ENCODE peak calls at places on chromosomes 2 and 18, in five cellular contexts. One of them, this sample, is unnamed.

GRCh38 chr2:169301596-169302330 is 60.6 kb downstream of the LRP2 start:
- DNase-seq in A549: no peak
- DNase-seq in GM12878: no peak
- DNase-seq in SK-N-SH: no peak
- DNase-seq in K562: no peak
- DNase-seq in this sample: no peak

GRCh38 chr2:64237266-64237665 is 93.0 kb upstream of the PELI1 start:
- DNase-seq in A549: no peak
- DNase-seq in GM12878: no peak
- DNase-seq in SK-N-SH: no peak
- DNase-seq in K562: no peak
- DNase-seq in this sample: no peak

GRCh38 chr2:75022516-75022915 is 64.1 kb downstream of the POLE4 start:
- DNase-seq in A549: no peak
- DNase-seq in GM12878: no peak
- DNase-seq in SK-N-SH: no peak
- DNase-seq in K562: no peak
- DNase-seq in this sample: peak; percentile 72

GRCh38 chr18:49561377-49562193 is at the start of gene LIPG:
- DNase-seq in A549: peak; percentile 25
- DNase-seq in GM12878: no peak
- DNase-seq in SK-N-SH: peak; percentile 66
- DNase-seq in K562: peak; percentile 79
- DNase-seq in this sample: peak; percentile 50

GRCh38 chr2:134198006-134198634 is 55.8 kb upstream of the MGAT5 start:
- DNase-seq in A549: no peak
- DNase-seq in GM12878: no peak
- DNase-seq in SK-N-SH: no peak
- DNase-seq in K562: no peak
- DNase-seq in this sample: no peak

GRCh38 chr18:5175378-5175777 is 21.7 kb downstream of the AKAIN1 start:
- DNase-seq in A549: no peak
- DNase-seq in GM12878: no peak
- DNase-seq in SK-N-SH: no peak
- DNase-seq in K562: no peak
- DNase-seq in this sample: no peak

GRCh38 chr18:51030537-51031258 is 685 bp downstream of the SMAD4 start:
- DNase-seq in A549: peak; percentile 45
- DNase-seq in GM12878: no peak
- DNase-seq in SK-N-SH: peak; percentile 90
- DNase-seq in K562: peak; percentile 73
- DNase-seq in this sample: peak; percentile 26

GRCh38 chr2:222884114-222884764 is 23.4 kb downstream of the ACSL3 start:
- DNase-seq in A549: no peak
- DNase-seq in GM12878: no peak
- DNase-seq in SK-N-SH: no peak
- DNase-seq in K562: no peak
- DNase-seq in this sample: no peak

GRCh38 chr2:104855174-104856085 is 1.5 kb downstream of the POU3F3 start:
- DNase-seq in A549: no peak
- DNase-seq in GM12878: no peak
- DNase-seq in SK-N-SH: peak; percentile 56
- DNase-seq in K562: no peak
- DNase-seq in this sample: no peak

GRCh38 chr2:63424329-63425078 is 163.8 kb downstream of the WDPCP start:
- DNase-seq in A549: peak; percentile 64
- DNase-seq in GM12878: no peak
- DNase-seq in SK-N-SH: peak; percentile 30
- DNase-seq in K562: peak; percentile 58
- DNase-seq in this sample: peak; percentile 41

GRCh38 chr2:233451950-233452349 is 97.7 kb downstream of the DGKD start:
- DNase-seq in A549: no peak
- DNase-seq in GM12878: no peak
- DNase-seq in SK-N-SH: no peak
- DNase-seq in K562: peak; percentile 61
- DNase-seq in this sample: no peak

GRCh38 chr2:75047189-75047812 is 88.9 kb downstream of the POLE4 start:
- DNase-seq in A549: peak; percentile 11
- DNase-seq in GM12878: no peak
- DNase-seq in SK-N-SH: no peak
- DNase-seq in K562: no peak
- DNase-seq in this sample: peak; percentile 79

GRCh38 chr2:45102141-45102540 is 92.9 kb upstream of the SIX2 start:
- DNase-seq in A549: no peak
- DNase-seq in GM12878: no peak
- DNase-seq in SK-N-SH: no peak
- DNase-seq in K562: no peak
- DNase-seq in this sample: no peak

GRCh38 chr2:45681675-45682074 is 30.2 kb downstream of the PRKCE start:
- DNase-seq in A549: peak; percentile 48
- DNase-seq in GM12878: no peak
- DNase-seq in SK-N-SH: peak; percentile 34
- DNase-seq in K562: no peak
- DNase-seq in this sample: peak; percentile 88

GRCh38 chr18:72427721-72428120 is 116.4 kb downstream of the CBLN2 start:
- DNase-seq in A549: no peak
- DNase-seq in GM12878: no peak
- DNase-seq in SK-N-SH: no peak
- DNase-seq in K562: no peak
- DNase-seq in this sample: peak; percentile 1

GRCh38 chr2:104939570-104940235 is 85.8 kb downstream of the POU3F3 start:
- DNase-seq in A549: no peak
- DNase-seq in GM12878: no peak
- DNase-seq in SK-N-SH: no peak
- DNase-seq in K562: no peak
- DNase-seq in this sample: no peak

GRCh38 chr2:81060971-81061370 is 756.4 kb upstream of the LRRTM1 start:
- DNase-seq in A549: no peak
- DNase-seq in GM12878: no peak
- DNase-seq in SK-N-SH: no peak
- DNase-seq in K562: no peak
- DNase-seq in this sample: no peak

GRCh38 chr2:73886357-73886756 is 6.5 kb upstream of the ACTG2 start:
- DNase-seq in A549: no peak
- DNase-seq in GM12878: no peak
- DNase-seq in SK-N-SH: no peak
- DNase-seq in K562: no peak
- DNase-seq in this sample: no peak

GRCh38 chr2:240023792-240024191 is 1.4 kb downstream of the NDUFA10 start:
- DNase-seq in A549: no peak
- DNase-seq in GM12878: no peak
- DNase-seq in SK-N-SH: no peak
- DNase-seq in K562: peak; percentile 54
- DNase-seq in this sample: no peak

GRCh38 chr18:53101719-53102118 is 761.7 kb downstream of the DCC start:
- DNase-seq in A549: no peak
- DNase-seq in GM12878: no peak
- DNase-seq in SK-N-SH: no peak
- DNase-seq in K562: no peak
- DNase-seq in this sample: no peak

GRCh38 chr2:12796617-12797016 is 79.9 kb downstream of the TRIB2 start:
- DNase-seq in A549: no peak
- DNase-seq in GM12878: no peak
- DNase-seq in SK-N-SH: no peak
- DNase-seq in K562: no peak
- DNase-seq in this sample: no peak

GRCh38 chr18:57150828-57151227 is 3.9 kb downstream of the BOD1L2 start:
- DNase-seq in A549: no peak
- DNase-seq in GM12878: no peak
- DNase-seq in SK-N-SH: peak; percentile 53
- DNase-seq in K562: peak; percentile 7
- DNase-seq in this sample: no peak

GRCh38 chr18:44543387-44543786 is 137.3 kb upstream of the SETBP1 start:
- DNase-seq in A549: no peak
- DNase-seq in GM12878: no peak
- DNase-seq in SK-N-SH: no peak
- DNase-seq in K562: no peak
- DNase-seq in this sample: no peak

GRCh38 chr18:14285053-14285452 is 152.8 kb upstream of the ZNF519 start:
- DNase-seq in A549: no peak
- DNase-seq in GM12878: no peak
- DNase-seq in SK-N-SH: no peak
- DNase-seq in K562: no peak
- DNase-seq in this sample: no peak

GRCh38 chr2:217920879-217921603 is 81.8 kb downstream of the TNS1 start:
- DNase-seq in A549: no peak
- DNase-seq in GM12878: no peak
- DNase-seq in SK-N-SH: peak; percentile 86
- DNase-seq in K562: no peak
- DNase-seq in this sample: peak; percentile 44

GRCh38 chr2:100606332-100606731 is 43.5 kb downstream of the PDCL3 start:
- DNase-seq in A549: no peak
- DNase-seq in GM12878: no peak
- DNase-seq in SK-N-SH: no peak
- DNase-seq in K562: no peak
- DNase-seq in this sample: no peak

GRCh38 chr2:8647462-8647857 is 34.4 kb upstream of the ID2 start:
- DNase-seq in A549: no peak
- DNase-seq in GM12878: no peak
- DNase-seq in SK-N-SH: no peak
- DNase-seq in K562: no peak
- DNase-seq in this sample: no peak
- TF ChIP-seq RCOR1 in A549: no peak
- TF ChIP-seq RCOR1 in GM12878: no peak
- TF ChIP-seq RCOR1 in SK-N-SH: no peak
- TF ChIP-seq RCOR1 in K562: no peak
- TF ChIP-seq RCOR1 in this sample: no peak

DNA sequence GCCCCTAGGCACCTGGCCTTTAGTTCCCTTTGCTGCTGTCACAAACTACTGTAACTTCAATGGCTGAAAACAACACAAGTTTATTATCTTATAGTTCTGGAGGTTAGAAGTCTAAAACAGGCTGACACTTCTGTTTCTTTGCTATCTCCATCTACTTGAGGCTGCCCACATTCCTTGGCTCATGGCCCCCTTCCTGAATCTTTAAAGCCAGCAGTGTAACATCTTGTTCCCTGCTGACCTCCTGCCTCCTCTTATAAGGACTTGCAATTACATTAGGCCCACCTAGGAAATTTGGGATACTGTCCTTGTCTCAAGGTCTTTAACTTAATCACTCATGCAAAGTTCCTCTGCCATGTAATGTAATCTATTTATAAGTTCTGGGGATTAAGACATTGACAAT is 6.5 kb downstream of the SMYD1 start:
- DNase-seq in A549: no peak
- DNase-seq in GM12878: no peak
- DNase-seq in SK-N-SH: no peak
- DNase-seq in K562: no peak
- DNase-seq in this sample: no peak
- TF ChIP-seq RCOR1 in A549: no peak
- TF ChIP-seq RCOR1 in GM12878: no peak
- TF ChIP-seq RCOR1 in SK-N-SH: no peak
- TF ChIP-seq RCOR1 in K562: no peak
- TF ChIP-seq RCOR1 in this sample: no peak

GRCh38 chr2:195662138-195662537 is 5.1 kb downstream of the SLC39A10 start:
- DNase-seq in A549: no peak
- DNase-seq in GM12878: no peak
- DNase-seq in SK-N-SH: no peak
- DNase-seq in K562: peak; percentile 53
- DNase-seq in this sample: no peak

GRCh38 chr2:195659114-195659513 is 2.1 kb downstream of the SLC39A10 start:
- DNase-seq in A549: peak; percentile 11
- DNase-seq in GM12878: no peak
- DNase-seq in SK-N-SH: no peak
- DNase-seq in K562: no peak
- DNase-seq in this sample: peak; percentile 42

GRCh38 chr2:195657634-195658540 is 861 bp downstream of the SLC39A10 start:
- DNase-seq in A549: peak; percentile 92
- DNase-seq in GM12878: no peak
- DNase-seq in SK-N-SH: peak; percentile 61
- DNase-seq in K562: peak; percentile 38
- DNase-seq in this sample: peak; percentile 87

GRCh38 chr2:195658541-195658890 is 1.5 kb downstream of the SLC39A10 start:
- DNase-seq in A549: peak; percentile 86
- DNase-seq in GM12878: no peak
- DNase-seq in SK-N-SH: peak; percentile 10
- DNase-seq in K562: no peak
- DNase-seq in this sample: peak; percentile 90

DNA sequence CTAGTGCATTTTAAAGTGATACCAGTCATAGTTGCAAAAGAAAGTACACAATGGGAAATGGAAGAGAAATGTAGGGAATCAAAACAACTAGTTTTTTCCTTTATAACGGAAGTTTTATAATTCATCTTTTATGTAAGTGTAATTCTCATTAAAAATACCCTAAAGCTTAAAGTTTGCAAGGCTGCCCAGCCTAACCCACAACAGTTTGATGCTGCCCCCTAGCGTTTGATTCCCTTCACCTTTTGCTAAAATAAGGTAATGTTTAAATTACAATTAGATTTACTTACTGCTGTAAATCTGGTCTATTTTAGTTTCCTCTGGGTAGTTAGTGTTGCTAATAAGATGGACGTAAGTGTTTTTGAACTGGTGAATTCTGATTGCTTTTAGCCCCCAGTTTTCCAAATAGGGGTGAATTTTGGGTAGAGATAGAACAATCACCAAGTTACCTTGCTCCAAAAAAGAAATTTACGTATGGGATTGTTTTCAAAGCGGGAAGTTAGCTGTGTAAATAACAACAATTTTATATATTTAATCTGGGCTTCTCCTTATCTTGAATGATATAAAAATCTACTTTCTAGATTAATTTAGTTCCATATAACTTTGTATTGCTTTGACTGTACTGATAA is 3.4 kb downstream of the SLC39A10 start:
- DNase-seq in A549: peak; percentile 77
- DNase-seq in GM12878: no peak
- DNase-seq in SK-N-SH: peak; percentile 50
- DNase-seq in K562: peak; percentile 30
- DNase-seq in this sample: peak; percentile 82
- TF ChIP-seq RCOR1 in A549: no peak
- TF ChIP-seq RCOR1 in GM12878: no peak
- TF ChIP-seq RCOR1 in SK-N-SH: no peak
- TF ChIP-seq RCOR1 in K562: no peak
- TF ChIP-seq RCOR1 in this sample: no peak

DNA sequence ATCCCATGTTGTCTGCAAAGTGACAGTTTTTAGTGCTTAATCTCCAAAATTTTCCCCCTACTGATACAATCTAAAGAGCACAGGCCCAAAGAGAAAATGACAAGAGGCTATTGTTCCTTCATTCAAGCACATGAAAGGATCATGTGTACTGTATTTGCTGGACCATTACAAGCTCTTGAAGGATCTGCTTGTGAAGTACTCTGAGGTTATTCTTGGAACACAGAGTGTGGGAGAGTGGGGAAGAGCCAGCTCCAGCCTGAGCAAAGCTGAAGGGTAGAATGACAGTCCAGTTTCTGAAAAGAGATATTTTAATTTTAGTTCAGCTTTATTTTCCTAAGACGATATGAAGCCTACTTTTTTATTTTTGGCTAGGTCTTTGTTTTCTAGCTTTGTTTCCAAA is 112.2 kb downstream of the GALNT3 start:
- DNase-seq in A549: no peak
- DNase-seq in GM12878: no peak
- DNase-seq in SK-N-SH: no peak
- DNase-seq in K562: no peak
- DNase-seq in this sample: no peak
- TF ChIP-seq RCOR1 in A549: no peak
- TF ChIP-seq RCOR1 in GM12878: no peak
- TF ChIP-seq RCOR1 in SK-N-SH: no peak
- TF ChIP-seq RCOR1 in K562: no peak
- TF ChIP-seq RCOR1 in this sample: no peak

GRCh38 chr18:21855432-21855831 is 114.8 kb downstream of the MIB1 start:
- DNase-seq in A549: no peak
- DNase-seq in GM12878: no peak
- DNase-seq in SK-N-SH: no peak
- DNase-seq in K562: no peak
- DNase-seq in this sample: no peak
- TF ChIP-seq RCOR1 in A549: no peak
- TF ChIP-seq RCOR1 in GM12878: no peak
- TF ChIP-seq RCOR1 in SK-N-SH: no peak
- TF ChIP-seq RCOR1 in K562: no peak
- TF ChIP-seq RCOR1 in this sample: no peak

This sample was measured in IMR-90.